ENCODE peak calls at places on chromosome 6, in five cellular contexts. D, J, T, E and N are unnamed samples.

GRCh38 chr6:17884501-17885039 is 102.9 kb downstream of the KIF13A start:
- DNase-seq in D (no peak), J (no peak), T (no peak), E (peak), N (no peak)

GRCh38 chr6:76026101-76026500 is 46.4 kb downstream of the IMPG1 start:
- DNase-seq in D (no peak), J (no peak), T (no peak), E (no peak), N (no peak)

GRCh38 chr6:4607026-4607704 is 169.0 kb upstream of the CDYL start:
- DNase-seq in D (no peak), J (peak), T (peak), E (peak), N (no peak)

GRCh38 chr6:129901910-129902309 is 40.8 kb upstream of the TMEM244 start:
- DNase-seq in D (no peak), J (no peak), T (no peak), E (peak), N (no peak)

GRCh38 chr6:57221191-57221935 is 744 bp downstream of the RAB23 start:
- DNase-seq in D (peak), J (peak), T (peak), E (peak), N (peak)

GRCh38 chr6:170031096-170031471 is 259.8 kb downstream of the DLL1 start:
- DNase-seq in D (no peak), J (peak), T (peak), E (no peak), N (no peak)

GRCh38 chr6:90596967-90597539 is 10.2 kb upstream of the MAP3K7 start:
- DNase-seq in D (no peak), J (no peak), T (no peak), E (no peak), N (no peak)

GRCh38 chr6:143878272-143878760 is 14.0 kb downstream of the ZC2HC1B start:
- DNase-seq in D (no peak), J (no peak), T (no peak), E (no peak), N (no peak)

GRCh38 chr6:46491789-46492547 is 719 bp upstream of the RCAN2 start:
- DNase-seq in D (peak), J (peak), T (peak), E (no peak), N (peak)

GRCh38 chr6:131575834-131576478 is 2.9 kb downstream of the ARG1 start:
- DNase-seq in D (no peak), J (no peak), T (no peak), E (no peak), N (no peak)

GRCh38 chr6:52545050-52545843 is 31.6 kb downstream of the TRAM2 start:
- DNase-seq in D (no peak), J (no peak), T (no peak), E (no peak), N (no peak)

GRCh38 chr6:116858060-116858459 is 19.0 kb upstream of the RFX6 start:
- DNase-seq in D (no peak), J (no peak), T (no peak), E (no peak), N (no peak)

GRCh38 chr6:127924031-127924430 is 23.2 kb upstream of the THEMIS start:
- DNase-seq in D (no peak), J (no peak), T (no peak), E (no peak), N (no peak)

GRCh38 chr6:143743256-143744166 is 65.7 kb downstream of the PHACTR2 start:
- DNase-seq in D (peak), J (peak), T (no peak), E (no peak), N (peak)

GRCh38 chr6:35148167-35148741 is 7.1 kb upstream of the TCP11 start:
- DNase-seq in D (no peak), J (no peak), T (peak), E (peak), N (no peak)

GRCh38 chr6:31246051-31246495 is 25.8 kb downstream of the HLA-C start:
- DNase-seq in D (peak), J (no peak), T (peak), E (no peak), N (peak)

GRCh38 chr6:79671605-79672266 is 40.6 kb downstream of the SH3BGRL2 start:
- DNase-seq in D (no peak), J (peak), T (peak), E (peak), N (peak)

GRCh38 chr6:157261606-157262005 is 61.7 kb downstream of the TMEM242 start:
- DNase-seq in D (no peak), J (no peak), T (no peak), E (no peak), N (no peak)

GRCh38 chr6:111683749-111684267 is 78.1 kb upstream of the TRAF3IP2 start:
- DNase-seq in D (no peak), J (no peak), T (peak), E (no peak), N (no peak)

GRCh38 chr6:7919871-7920270 is 9.3 kb upstream of the TXNDC5 start:
- DNase-seq in D (no peak), J (no peak), T (no peak), E (no peak), N (no peak)

GRCh38 chr6:151391021-151391470 is 313 bp downstream of the ZBTB2 start:
- DNase-seq in D (peak), J (peak), T (no peak), E (peak), N (peak)

GRCh38 chr6:56517155-56517745 is 125.4 kb downstream of the DST start:
- DNase-seq in D (no peak), J (no peak), T (no peak), E (no peak), N (peak)

GRCh38 chr6:121760640-121761213 is 325.3 kb downstream of the GJA1 start:
- DNase-seq in D (no peak), J (no peak), T (no peak), E (no peak), N (no peak)

GRCh38 chr6:77657365-77657764 is 4.5 kb downstream of the MEI4 start:
- DNase-seq in D (no peak), J (no peak), T (no peak), E (no peak), N (no peak)